ENCODE peak calls at places on chromosomes 11 and 22, in ten cellular contexts. T, C, W, X, V, S, P, D, A and I are unnamed samples.

GRCh38 chr22:39241632-39242388 is 3.0 kb downstream of the PDGFB start:
- DNase-seq in T (no peak), C (no peak), V (no peak), X (no peak), P (no peak), S (no peak), A (no peak), W (peak; percentile 51), D (no peak), I (peak; percentile 64)

GRCh38 chr11:115221461-115222069 is 282.6 kb downstream of the CADM1 start:
- DNase-seq in D (no peak), V (no peak), X (no peak), C (no peak), S (no peak), W (no peak), P (no peak), A (no peak), T (no peak), I (peak; percentile 60)

GRCh38 chr11:78277314-78277994 is 88.7 kb downstream of the USP35 start:
- DNase-seq in X (no peak), C (no peak), P (no peak), V (no peak), W (no peak), A (peak; percentile 96), T (no peak), S (peak; percentile 4), D (no peak), I (peak; percentile 80)

GRCh38 chr11:132402056-132402684 is 1031.8 kb downstream of the NTM start:
- DNase-seq in D (peak; percentile 6), P (peak; percentile 56), T (peak; percentile 55), C (peak; percentile 64), W (no peak), X (no peak), S (peak; percentile 91), V (peak; percentile 40), A (peak; percentile 12), I (peak; percentile 83)

GRCh38 chr11:3160252-3161031 is 4.7 kb downstream of the OSBPL5 start:
- DNase-seq in P (peak; percentile 96), D (peak; percentile 55), C (peak; percentile 97), T (no peak), W (no peak), X (no peak), S (peak; percentile 77), V (peak; percentile 85), A (peak; percentile 71), I (peak; percentile 88)

GRCh38 chr11:66100272-66101037 is 30.4 kb downstream of the PACS1 start:
- DNase-seq in P (no peak), X (peak; percentile 55), W (peak; percentile 48), C (no peak), A (peak; percentile 75), S (peak; percentile 95), V (no peak), T (no peak), D (no peak), I (peak; percentile 95)

GRCh38 chr22:29306175-29306829 is at the start of gene GAS2L1:
- DNase-seq in A (peak; percentile 81), P (peak; percentile 86), V (peak; percentile 80), T (no peak), S (no peak), D (no peak), X (peak; percentile 27), C (peak; percentile 95), W (no peak), I (peak; percentile 75)

GRCh38 chr11:65298655-65299179 is 15.9 kb upstream of the CDC42EP2 start:
- DNase-seq in C (peak; percentile 94), A (no peak), W (no peak), X (no peak), V (no peak), T (no peak), S (no peak), D (no peak), P (peak; percentile 81), I (no peak)

GRCh38 chr11:30453705-30454104 is 130.8 kb downstream of the ARL14EP start:
- DNase-seq in D (no peak), A (no peak), T (no peak), X (no peak), V (no peak), P (no peak), S (no peak), W (no peak), C (no peak), I (no peak)

GRCh38 chr11:3055881-3056280 is 1.3 kb downstream of the CARS1 start:
- DNase-seq in C (no peak), W (no peak), T (no peak), X (no peak), P (no peak), V (no peak), S (no peak), D (no peak), A (peak; percentile 75), I (no peak)

GRCh38 chr22:46567471-46567870 is 30.1 kb upstream of the CELSR1 start:
- DNase-seq in X (no peak), S (no peak), V (no peak), P (no peak), A (no peak), T (no peak), D (no peak), W (no peak), C (no peak), I (no peak)

GRCh38 chr11:100442017-100442416 is 245.1 kb upstream of the ARHGAP42 start:
- DNase-seq in D (no peak), P (no peak), C (no peak), A (no peak), T (no peak), X (no peak), W (no peak), S (no peak), V (no peak), I (no peak)

GRCh38 chr11:19772480-19772879 is 59.8 kb downstream of the NAV2 start:
- DNase-seq in X (no peak), P (no peak), T (no peak), W (no peak), D (no peak), C (no peak), S (no peak), V (no peak), A (no peak), I (no peak)

GRCh38 chr11:76783901-76784813 is 1.0 kb downstream of the TSKU start:
- DNase-seq in C (peak; percentile 90), A (peak; percentile 70), S (no peak), D (no peak), T (no peak), V (peak; percentile 81), X (no peak), P (peak; percentile 75), W (no peak), I (peak; percentile 74)

GRCh38 chr11:117839936-117840813 is 15.6 kb upstream of the FXYD2 start:
- DNase-seq in A (no peak), S (no peak), W (no peak), C (no peak), X (no peak), P (no peak), V (no peak), D (no peak), T (no peak), I (no peak)

GRCh38 chr11:47108214-47108613 is 68.5 kb downstream of the ARFGAP2 start:
- DNase-seq in A (no peak), P (no peak), X (no peak), V (no peak), D (no peak), C (no peak), W (no peak), S (no peak), T (no peak), I (no peak)

GRCh38 chr11:57410287-57410686 is 16.6 kb downstream of the SLC43A3 start:
- DNase-seq in P (peak; percentile 85), V (no peak), D (no peak), W (no peak), X (no peak), S (no peak), C (peak; percentile 85), A (no peak), T (no peak), I (no peak)

GRCh38 chr22:22927888-22928665 is 40.5 kb downstream of the IGLL5 start:
- DNase-seq in X (no peak), T (no peak), P (no peak), S (no peak), V (no peak), C (no peak), A (no peak), D (no peak), W (no peak), I (peak; percentile 2)

GRCh38 chr11:76419896-76420295 is 24.9 kb upstream of the EMSY start:
- DNase-seq in P (no peak), D (no peak), V (no peak), S (no peak), X (no peak), T (no peak), W (no peak), C (no peak), A (peak; percentile 15), I (peak; percentile 75)

GRCh38 chr22:49394116-49394785 is 433.4 kb downstream of the BRD1 start:
- DNase-seq in P (no peak), S (no peak), V (no peak), X (no peak), A (no peak), W (no peak), D (no peak), C (no peak), T (no peak), I (no peak)

GRCh38 chr11:69968407-69969347 is 109.4 kb upstream of the ANO1 start:
- DNase-seq in S (no peak), V (no peak), X (no peak), W (no peak), C (no peak), T (no peak), A (peak; percentile 40), P (no peak), D (no peak), I (no peak)

GRCh38 chr11:128179512-128179911 is 407.8 kb downstream of the ETS1 start:
- DNase-seq in D (no peak), P (peak; percentile 40), V (no peak), W (no peak), T (no peak), A (no peak), X (no peak), S (no peak), C (no peak), I (no peak)

GRCh38 chr22:30280495-30280894 is 8.8 kb downstream of the CASTOR1 start:
- DNase-seq in W (no peak), P (no peak), T (no peak), A (no peak), D (no peak), X (no peak), V (no peak), C (peak; percentile 57), S (no peak), I (no peak)

GRCh38 chr11:41316726-41317125 is 142.7 kb downstream of the LRRC4C start:
- DNase-seq in D (no peak), V (no peak), T (no peak), X (no peak), A (no peak), C (no peak), P (no peak), W (no peak), S (no peak), I (no peak)

GRCh38 chr11:40281055-40281580 is 1178.3 kb downstream of the LRRC4C start:
- DNase-seq in V (no peak), S (peak; percentile 72), A (no peak), D (no peak), P (no peak), W (no peak), C (no peak), T (no peak), X (no peak), I (peak; percentile 28)

GRCh38 chr11:59173964-59174663 is 2.2 kb downstream of the DTX4 start:
- DNase-seq in D (no peak), A (peak; percentile 95), V (no peak), X (no peak), P (peak; percentile 36), T (no peak), C (peak; percentile 25), W (no peak), S (no peak), I (peak; percentile 6)

GRCh38 chr11:42960521-42961088 is 351.2 kb upstream of the API5 start:
- DNase-seq in T (no peak), D (no peak), P (no peak), C (no peak), V (no peak), W (no peak), A (no peak), S (no peak), X (no peak), I (no peak)

GRCh38 chr11:90168571-90168970 is 34.1 kb downstream of the NAALAD2 start:
- DNase-seq in V (no peak), W (no peak), D (no peak), P (no peak), X (no peak), C (no peak), S (no peak), T (no peak), A (no peak), I (no peak)